ENCODE peak calls at places on chromosomes 6 and 20, in four cellular contexts. B, P, J and T are unnamed samples.

GRCh38 chr20:55095745-55096450 is 620.5 kb downstream of the DOK5 start:
- DNase-seq in B (peak; percentile 21), P (no peak), J (no peak), T (no peak)

GRCh38 chr6:38876470-38876869 is 161.4 kb downstream of the DNAH8 start:
- DNase-seq in B (peak; percentile 37), P (peak; percentile 70), J (no peak), T (no peak)

GRCh38 chr6:22113046-22113766 is 183.6 kb downstream of the PRL start:
- DNase-seq in B (peak; percentile 100), P (no peak), J (peak; percentile 99), T (no peak)

GRCh38 chr6:150617062-150617461 is 17.4 kb downstream of the PLEKHG1 start:
- DNase-seq in B (no peak), P (no peak), J (no peak), T (no peak)

GRCh38 chr6:90004511-90004910 is 110.2 kb downstream of the GJA10 start:
- DNase-seq in B (peak; percentile 14), P (no peak), J (no peak), T (no peak)

GRCh38 chr6:87870606-87871005 is 168.6 kb upstream of the AKIRIN2 start:
- DNase-seq in B (peak; percentile 57), P (no peak), J (no peak), T (no peak)

GRCh38 chr6:35299674-35300073 is 2.1 kb downstream of the DEF6 start:
- DNase-seq in B (no peak), P (no peak), J (no peak), T (no peak)

GRCh38 chr20:62666736-62667529 is 24.6 kb downstream of the SLCO4A1 start:
- DNase-seq in B (no peak), P (no peak), J (no peak), T (no peak)

GRCh38 chr6:79872986-79873385 is 74.4 kb downstream of the ELOVL4 start:
- DNase-seq in B (peak; percentile 42), P (no peak), J (peak; percentile 88), T (no peak)

GRCh38 chr20:33442136-33443005 is 1.2 kb downstream of the SNTA1 start:
- DNase-seq in B (no peak), P (no peak), J (no peak), T (no peak)
- TF ChIP-seq EZH2 in B (no peak), P (no peak), J (no peak), T (no peak)

GRCh38 chr6:37693546-37694250 is 4.0 kb downstream of the MDGA1 start:
- DNase-seq in B (no peak), P (no peak), J (no peak), T (no peak)

GRCh38 chr6:37691904-37692806 is 5.5 kb downstream of the MDGA1 start:
- DNase-seq in B (peak; percentile 42), P (peak; percentile 80), J (peak; percentile 74), T (no peak)

GRCh38 chr6:37693079-37693478 is 4.6 kb downstream of the MDGA1 start:
- DNase-seq in B (no peak), P (no peak), J (no peak), T (no peak)

GRCh38 chr6:37689356-37689755 is 8.3 kb downstream of the MDGA1 start:
- DNase-seq in B (peak; percentile 20), P (no peak), J (peak; percentile 33), T (no peak)

DNA sequence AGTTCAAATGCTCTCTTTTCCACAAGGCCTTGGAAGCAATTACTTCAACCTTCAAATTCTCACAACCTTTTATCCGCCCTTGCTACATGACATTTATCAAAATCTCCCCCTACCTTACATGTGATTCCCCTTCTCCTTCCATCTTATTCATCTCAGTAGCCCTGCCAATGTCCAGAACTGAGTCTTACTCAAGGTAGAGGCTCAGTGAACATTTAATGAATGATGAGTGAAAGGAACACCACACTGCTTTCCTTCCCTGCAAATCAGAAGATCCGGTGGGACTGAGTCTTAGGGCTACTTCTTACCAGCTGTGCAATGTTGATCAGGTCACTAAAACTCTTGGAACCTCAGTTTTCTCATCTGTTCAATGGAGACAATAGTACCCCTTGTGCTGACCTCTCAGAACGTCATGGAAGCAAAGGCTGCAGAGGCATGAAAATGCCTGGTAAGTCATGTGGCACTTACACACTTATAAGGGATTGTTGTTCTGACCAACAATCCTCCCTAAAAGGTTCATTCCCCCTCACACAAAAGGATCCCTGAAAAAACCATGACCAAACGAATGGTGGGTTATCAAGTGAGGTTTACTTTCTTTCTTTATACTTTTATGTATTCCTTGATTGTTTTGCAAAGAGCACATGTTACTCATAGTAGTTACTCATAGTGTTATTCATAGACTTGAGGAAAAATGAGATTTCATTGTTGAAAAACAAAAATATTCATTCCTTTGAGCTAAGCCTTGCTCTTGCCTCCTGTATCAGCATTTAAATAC is 6.5 kb downstream of the MDGA1 start:
- DNase-seq in B (peak; percentile 48), P (no peak), J (peak; percentile 67), T (no peak)
- TF ChIP-seq EZH2 in B (no peak), P (no peak), J (no peak), T (no peak)

GRCh38 chr6:122722746-122723145 is 56.8 kb upstream of the FABP7 start:
- DNase-seq in B (peak; percentile 91), P (no peak), J (peak; percentile 75), T (no peak)
- TF ChIP-seq EZH2 in B (no peak), P (no peak), J (no peak), T (no peak)

DNA sequence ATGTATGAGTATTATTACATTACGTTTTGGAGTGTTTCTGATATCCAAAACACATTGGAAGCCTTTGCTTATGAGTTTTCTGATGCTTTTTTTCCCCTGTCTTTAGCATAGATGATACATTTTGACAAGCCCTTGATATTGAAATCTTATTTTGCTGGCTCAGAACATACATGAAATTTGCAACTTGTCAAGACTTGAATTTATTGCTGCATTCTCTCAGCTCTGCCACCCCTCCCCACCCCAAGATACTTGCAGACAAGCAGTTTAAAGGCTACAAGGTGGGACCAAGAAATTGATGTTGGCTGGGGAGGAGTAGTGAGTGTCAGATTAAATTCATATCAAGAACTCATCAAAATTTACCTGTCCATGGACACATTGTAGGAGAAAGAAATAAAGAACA is 160.2 kb downstream of the GJA1 start:
- DNase-seq in B (no peak), P (no peak), J (no peak), T (no peak)
- TF ChIP-seq EZH2 in B (no peak), P (no peak), J (no peak), T (no peak)